ENCODE peak calls at places on chromosome 6, in five cellular contexts. One of them, this sample, is unnamed.

GRCh38 chr6:16239090-16239797 is 857 bp downstream of the GMPR start:
- DNase-seq in Peyer's patch: peak; percentile 70
- DNase-seq in HTR-8/SVneo: peak; percentile 36
- DNase-seq in activated CD8-positive, alpha-beta memory T cell treated with anti-CD3 and anti-CD28 coated beads for 48 hours: no peak
- DNase-seq in NCI-H2081 treated with DMSO at 0.1 percent for 48 hours: no peak
- DNase-seq in this sample: peak; percentile 71

GRCh38 chr6:73798592-73798991 is 102.6 kb downstream of the CD109 start:
- DNase-seq in Peyer's patch: peak; percentile 49
- DNase-seq in HTR-8/SVneo: peak; percentile 40
- DNase-seq in activated CD8-positive, alpha-beta memory T cell treated with anti-CD3 and anti-CD28 coated beads for 48 hours: no peak
- DNase-seq in NCI-H2081 treated with DMSO at 0.1 percent for 48 hours: no peak
- DNase-seq in this sample: no peak

GRCh38 chr6:121791396-121792315 is 356.2 kb downstream of the GJA1 start:
- DNase-seq in Peyer's patch: no peak
- DNase-seq in HTR-8/SVneo: no peak
- DNase-seq in activated CD8-positive, alpha-beta memory T cell treated with anti-CD3 and anti-CD28 coated beads for 48 hours: no peak
- DNase-seq in NCI-H2081 treated with DMSO at 0.1 percent for 48 hours: no peak
- DNase-seq in this sample: no peak

GRCh38 chr6:109816452-109817374 is 125.6 kb downstream of the FIG4 start:
- DNase-seq in Peyer's patch: no peak
- DNase-seq in HTR-8/SVneo: no peak
- DNase-seq in activated CD8-positive, alpha-beta memory T cell treated with anti-CD3 and anti-CD28 coated beads for 48 hours: no peak
- DNase-seq in NCI-H2081 treated with DMSO at 0.1 percent for 48 hours: peak; percentile 94
- DNase-seq in this sample: no peak

GRCh38 chr6:4010682-4011081 is 68.3 kb downstream of the FAM217A start:
- DNase-seq in Peyer's patch: no peak
- DNase-seq in HTR-8/SVneo: no peak
- DNase-seq in activated CD8-positive, alpha-beta memory T cell treated with anti-CD3 and anti-CD28 coated beads for 48 hours: no peak
- DNase-seq in NCI-H2081 treated with DMSO at 0.1 percent for 48 hours: no peak
- DNase-seq in this sample: no peak

GRCh38 chr6:135506270-135506997 is 8.9 kb upstream of the AHI1 start:
- DNase-seq in Peyer's patch: no peak
- DNase-seq in HTR-8/SVneo: peak; percentile 33
- DNase-seq in activated CD8-positive, alpha-beta memory T cell treated with anti-CD3 and anti-CD28 coated beads for 48 hours: no peak
- DNase-seq in NCI-H2081 treated with DMSO at 0.1 percent for 48 hours: peak; percentile 27
- DNase-seq in this sample: peak; percentile 8

GRCh38 chr6:12490904-12491571 is 200.9 kb downstream of the EDN1 start:
- DNase-seq in Peyer's patch: no peak
- DNase-seq in HTR-8/SVneo: peak; percentile 61
- DNase-seq in activated CD8-positive, alpha-beta memory T cell treated with anti-CD3 and anti-CD28 coated beads for 48 hours: no peak
- DNase-seq in NCI-H2081 treated with DMSO at 0.1 percent for 48 hours: no peak
- DNase-seq in this sample: peak; percentile 39

GRCh38 chr6:157037165-157037564 is 260.0 kb downstream of the ARID1B start:
- DNase-seq in Peyer's patch: no peak
- DNase-seq in HTR-8/SVneo: no peak
- DNase-seq in activated CD8-positive, alpha-beta memory T cell treated with anti-CD3 and anti-CD28 coated beads for 48 hours: no peak
- DNase-seq in NCI-H2081 treated with DMSO at 0.1 percent for 48 hours: no peak
- DNase-seq in this sample: no peak

GRCh38 chr6:3287308-3287707 is 28.6 kb downstream of the PSMG4 start:
- DNase-seq in Peyer's patch: peak; percentile 21
- DNase-seq in HTR-8/SVneo: no peak
- DNase-seq in activated CD8-positive, alpha-beta memory T cell treated with anti-CD3 and anti-CD28 coated beads for 48 hours: no peak
- DNase-seq in NCI-H2081 treated with DMSO at 0.1 percent for 48 hours: no peak
- DNase-seq in this sample: no peak

GRCh38 chr6:5318617-5319016 is 57.3 kb downstream of the FARS2 start:
- DNase-seq in Peyer's patch: no peak
- DNase-seq in HTR-8/SVneo: no peak
- DNase-seq in activated CD8-positive, alpha-beta memory T cell treated with anti-CD3 and anti-CD28 coated beads for 48 hours: no peak
- DNase-seq in NCI-H2081 treated with DMSO at 0.1 percent for 48 hours: no peak
- DNase-seq in this sample: no peak

GRCh38 chr6:53979468-53980067 is 131.7 kb upstream of the MLIP start:
- DNase-seq in Peyer's patch: peak; percentile 69
- DNase-seq in HTR-8/SVneo: peak; percentile 51
- DNase-seq in activated CD8-positive, alpha-beta memory T cell treated with anti-CD3 and anti-CD28 coated beads for 48 hours: no peak
- DNase-seq in NCI-H2081 treated with DMSO at 0.1 percent for 48 hours: no peak
- DNase-seq in this sample: peak; percentile 43

GRCh38 chr6:108078191-108078590 is 3.6 kb upstream of the OSTM1 start:
- DNase-seq in Peyer's patch: no peak
- DNase-seq in HTR-8/SVneo: no peak
- DNase-seq in activated CD8-positive, alpha-beta memory T cell treated with anti-CD3 and anti-CD28 coated beads for 48 hours: no peak
- DNase-seq in NCI-H2081 treated with DMSO at 0.1 percent for 48 hours: no peak
- DNase-seq in this sample: no peak

GRCh38 chr6:36039113-36039512 is 11.5 kb downstream of the MAPK14 start:
- DNase-seq in Peyer's patch: no peak
- DNase-seq in HTR-8/SVneo: no peak
- DNase-seq in activated CD8-positive, alpha-beta memory T cell treated with anti-CD3 and anti-CD28 coated beads for 48 hours: no peak
- DNase-seq in NCI-H2081 treated with DMSO at 0.1 percent for 48 hours: no peak
- DNase-seq in this sample: no peak

GRCh38 chr6:108768792-108769524 is 79.3 kb upstream of the ARMC2 start:
- DNase-seq in Peyer's patch: no peak
- DNase-seq in HTR-8/SVneo: no peak
- DNase-seq in activated CD8-positive, alpha-beta memory T cell treated with anti-CD3 and anti-CD28 coated beads for 48 hours: no peak
- DNase-seq in NCI-H2081 treated with DMSO at 0.1 percent for 48 hours: no peak
- DNase-seq in this sample: no peak

GRCh38 chr6:117840541-117840983 is 66.5 kb upstream of the SLC35F1 start:
- DNase-seq in Peyer's patch: no peak
- DNase-seq in HTR-8/SVneo: peak; percentile 23
- DNase-seq in activated CD8-positive, alpha-beta memory T cell treated with anti-CD3 and anti-CD28 coated beads for 48 hours: no peak
- DNase-seq in NCI-H2081 treated with DMSO at 0.1 percent for 48 hours: no peak
- DNase-seq in this sample: peak; percentile 47

This sample was measured in Calu3.